ENCODE peak calls at places on chromosomes 5 and 9, in eight cellular contexts. H is ovary, W is PC-9, E is HepG2, K is stomach, A is Panc1, Z is upper lobe of right lung, P is endothelial cell of umbilical vein. M is an unnamed sample. For H3K4me1, the result is how much of the 10 kb centered on the place peaks cover.

GRCh38 chr5:37717613-37718431 is 122.0 kb downstream of the GDNF start:
- DNase-seq in H (peak), W (peak), E (peak), K (peak), A (peak), Z (peak), P (peak), M (no peak)

GRCh38 chr9:22141906-22142305 is 132.8 kb upstream of the CDKN2B start:
- DNase-seq in H (peak), W (no peak), E (peak), K (no peak), A (no peak), Z (no peak), P (peak), M (no peak)

GRCh38 chr9:118108971-118109370 is 404.8 kb downstream of the TLR4 start:
- DNase-seq in H (no peak), W (no peak), E (no peak), K (no peak), A (no peak), Z (no peak), P (no peak), M (no peak)

GRCh38 chr9:8338742-8339425 is 539.3 kb upstream of the DMAC1 start:
- DNase-seq in H (no peak), W (no peak), E (no peak), K (no peak), A (no peak), Z (no peak), P (no peak), M (no peak)

GRCh38 chr5:151686673-151687378 is at the start of gene SPARC:
- DNase-seq in H (peak), W (peak), E (no peak), K (no peak), A (no peak), Z (peak), P (peak), M (no peak)

GRCh38 chr9:93533863-93534262 is 42.5 kb upstream of the PHF2 start:
- DNase-seq in H (no peak), W (no peak), E (no peak), K (no peak), A (no peak), Z (no peak), P (no peak), M (no peak)

GRCh38 chr5:7902201-7902600 is 33.3 kb downstream of the MTRR start:
- DNase-seq in H (no peak), W (no peak), E (no peak), K (no peak), A (no peak), Z (no peak), P (no peak), M (no peak)

GRCh38 chr5:36390640-36391039 is 88.9 kb upstream of the RANBP3L start:
- DNase-seq in H (no peak), W (no peak), E (no peak), K (no peak), A (no peak), Z (no peak), P (no peak), M (no peak)

GRCh38 chr5:107672212-107673105 is 1.7 kb upstream of the EFNA5 start:
- DNase-seq in H (peak), W (peak), E (peak), K (peak), A (peak), Z (peak), P (peak), M (peak)

GRCh38 chr5:172748341-172748843 is 22.6 kb downstream of the DUSP1 start:
- DNase-seq in H (peak), W (no peak), E (no peak), K (no peak), A (no peak), Z (no peak), P (peak), M (peak)

GRCh38 chr5:6540111-6540830 is 91.6 kb downstream of the UBE2QL1 start:
- DNase-seq in H (no peak), W (no peak), E (no peak), K (no peak), A (no peak), Z (no peak), P (no peak), M (no peak)

GRCh38 chr9:102867488-102867887 is 127.6 kb upstream of the CYLC2 start:
- DNase-seq in H (no peak), W (no peak), E (peak), K (no peak), A (no peak), Z (no peak), P (peak), M (no peak)

GRCh38 chr5:125483609-125484008 is 737.2 kb upstream of the ZNF608 start:
- DNase-seq in H (no peak), W (no peak), E (no peak), K (no peak), A (no peak), Z (no peak), P (no peak), M (no peak)
- H3K4me1 ChIP-seq in H (under half), W (under half), E (under half), K (under half), A (under half), Z (under half), P (under half), M (under half)

GRCh38 chr9:14198049-14198448 is 115.9 kb downstream of the NFIB start:
- DNase-seq in H (no peak), W (no peak), E (no peak), K (no peak), A (no peak), Z (no peak), P (no peak), M (no peak)

GRCh38 chr9:14207352-14207995 is 106.5 kb downstream of the NFIB start:
- DNase-seq in H (no peak), W (no peak), E (no peak), K (no peak), A (no peak), Z (no peak), P (no peak), M (no peak)

GRCh38 chr9:14198544-14199510 is 115.1 kb downstream of the NFIB start:
- DNase-seq in H (peak), W (no peak), E (no peak), K (peak), A (no peak), Z (no peak), P (peak), M (peak)

GRCh38 chr9:14205463-14205862 is 108.5 kb downstream of the NFIB start:
- DNase-seq in H (no peak), W (no peak), E (no peak), K (no peak), A (no peak), Z (no peak), P (no peak), M (no peak)

GRCh38 chr9:14203366-14204056 is 110.4 kb downstream of the NFIB start:
- DNase-seq in H (peak), W (no peak), E (no peak), K (peak), A (no peak), Z (peak), P (peak), M (no peak)
- H3K27ac ChIP-seq in H (peak), W (no peak), E (no peak), K (peak), A (no peak), Z (peak), P (peak), M (peak)

GRCh38 chr5:177507596-177508216 is 1.9 kb downstream of the DOK3 start:
- DNase-seq in H (no peak), W (no peak), E (no peak), K (no peak), A (no peak), Z (no peak), P (no peak), M (peak)
- H3K4me1 ChIP-seq in H (under half), W (under half), E (under half), K (under half), A (under half), Z (under half), P (under half), M (half or more)

GRCh38 chr9:133126697-133127339 is 5.8 kb upstream of the RALGDS start:
- DNase-seq in H (peak), W (no peak), E (no peak), K (no peak), A (no peak), Z (no peak), P (no peak), M (no peak)

GRCh38 chr9:133127340-133127981 is 6.4 kb upstream of the RALGDS start:
- DNase-seq in H (no peak), W (peak), E (no peak), K (peak), A (no peak), Z (peak), P (no peak), M (no peak)

GRCh38 chr9:133124123-133124948 is 3.3 kb upstream of the RALGDS start:
- DNase-seq in H (no peak), W (no peak), E (no peak), K (no peak), A (no peak), Z (no peak), P (no peak), M (no peak)

GRCh38 chr9:133128152-133128551 is 7.1 kb upstream of the RALGDS start:
- DNase-seq in H (no peak), W (no peak), E (no peak), K (no peak), A (no peak), Z (no peak), P (no peak), M (no peak)

GRCh38 chr9:133125706-133126696 is 5.0 kb upstream of the RALGDS start:
- DNase-seq in H (peak), W (no peak), E (no peak), K (no peak), A (no peak), Z (peak), P (peak), M (no peak)
- H3K27ac ChIP-seq in H (peak), W (no peak), E (no peak), K (peak), A (no peak), Z (peak), P (no peak), M (peak)

DNA sequence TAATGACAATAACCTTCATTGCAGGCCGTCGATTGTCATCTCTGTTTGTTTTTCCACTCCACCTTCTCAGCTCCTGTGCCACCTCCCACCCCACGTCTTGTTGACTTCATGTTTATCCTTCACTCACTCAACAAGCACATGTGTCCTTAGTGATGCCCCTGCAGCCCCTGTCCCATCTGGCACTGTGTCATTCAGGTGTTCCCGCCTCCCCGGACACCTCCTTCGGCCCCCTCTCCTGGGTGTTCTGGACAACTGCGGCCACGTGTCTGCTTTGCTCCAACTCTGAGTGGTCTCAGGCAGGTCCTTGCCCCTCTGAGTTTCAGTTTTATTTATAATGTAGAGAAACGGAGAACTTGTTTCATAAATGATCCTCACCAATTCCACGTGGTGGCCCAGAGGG is 91.0 kb upstream of the COL5A1 start:
- DNase-seq in H (no peak), W (no peak), E (no peak), K (no peak), A (no peak), Z (no peak), P (no peak), M (peak)
- H3K4me1 ChIP-seq in H (under half), W (under half), E (under half), K (under half), A (under half), Z (under half), P (under half), M (under half)

GRCh38 chr5:132227235-132227484 is 493 bp downstream of the P4HA2 start:
- DNase-seq in H (no peak), W (no peak), E (no peak), K (no peak), A (no peak), Z (no peak), P (peak), M (no peak)

GRCh38 chr5:132223861-132224260 is 3.8 kb downstream of the P4HA2 start:
- DNase-seq in H (no peak), W (no peak), E (no peak), K (no peak), A (no peak), Z (no peak), P (no peak), M (peak)

GRCh38 chr5:132226516-132227234 is 978 bp downstream of the P4HA2 start:
- DNase-seq in H (peak), W (no peak), E (no peak), K (peak), A (no peak), Z (peak), P (no peak), M (peak)

GRCh38 chr5:132224721-132225120 is 2.9 kb downstream of the P4HA2 start:
- DNase-seq in H (no peak), W (no peak), E (no peak), K (no peak), A (no peak), Z (peak), P (no peak), M (peak)

GRCh38 chr5:132225165-132226032 is 2.3 kb downstream of the P4HA2 start:
- DNase-seq in H (peak), W (peak), E (no peak), K (peak), A (no peak), Z (peak), P (no peak), M (peak)
- H3K27ac ChIP-seq in H (no peak), W (no peak), E (no peak), K (peak), A (no peak), Z (peak), P (no peak), M (peak)

DNA sequence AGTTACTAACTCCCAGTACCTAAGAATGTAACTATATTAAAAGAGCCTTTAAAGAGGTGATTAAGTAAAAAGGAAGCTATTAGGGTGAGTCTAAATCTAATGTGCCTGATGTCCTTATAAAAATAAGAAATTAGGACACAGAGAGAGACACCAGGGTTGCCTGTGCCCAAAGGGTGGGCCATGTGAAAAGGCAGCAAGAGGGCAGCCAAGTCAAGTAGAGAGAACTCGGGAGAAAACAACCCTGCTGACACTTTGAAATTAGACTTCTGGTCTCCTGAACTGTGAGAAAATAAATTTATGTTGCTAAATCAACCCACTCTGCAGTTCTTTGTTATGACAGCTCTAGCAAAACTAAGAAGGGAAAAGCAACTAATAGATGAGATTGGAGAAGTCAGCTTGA is 1647.6 kb upstream of the C9orf72 start:
- DNase-seq in H (no peak), W (no peak), E (no peak), K (no peak), A (no peak), Z (no peak), P (no peak), M (no peak)
- H3K4me1 ChIP-seq in H (under half), W (under half), E (under half), K (under half), A (under half), Z (under half), P (under half), M (under half)